ENCODE peak calls at places on chromosomes 16 and 17, in eight cellular contexts. One of them, this sample, is unnamed.

GRCh38 chr17:37092041-37092440 is 143.3 kb downstream of the AATF start:
- DNase-seq in stimulated activated CD4-positive, alpha-beta T cell treated with anti-CD3 and anti-CD28 coated beads, TNF-alpha, amount 100 ng/mL, for 24 hours: no peak
- DNase-seq in ELF-1: no peak
- DNase-seq in ureter: no peak
- DNase-seq in stomach: no peak
- DNase-seq in skeletal muscle cell: no peak
- DNase-seq in PC-9: no peak
- DNase-seq in A549: no peak
- DNase-seq in this sample: no peak

GRCh38 chr17:60524463-60525346 is 1.3 kb downstream of the APPBP2 start:
- DNase-seq in stimulated activated CD4-positive, alpha-beta T cell treated with anti-CD3 and anti-CD28 coated beads, TNF-alpha, amount 100 ng/mL, for 24 hours: no peak
- DNase-seq in ELF-1: no peak
- DNase-seq in ureter: no peak
- DNase-seq in stomach: no peak
- DNase-seq in skeletal muscle cell: no peak
- DNase-seq in PC-9: no peak
- DNase-seq in A549: no peak
- DNase-seq in this sample: no peak

GRCh38 chr17:39921323-39921722 is 2.9 kb upstream of the GSDMB start:
- DNase-seq in stimulated activated CD4-positive, alpha-beta T cell treated with anti-CD3 and anti-CD28 coated beads, TNF-alpha, amount 100 ng/mL, for 24 hours: no peak
- DNase-seq in ELF-1: no peak
- DNase-seq in ureter: no peak
- DNase-seq in stomach: no peak
- DNase-seq in skeletal muscle cell: no peak
- DNase-seq in PC-9: no peak
- DNase-seq in A549: no peak
- DNase-seq in this sample: no peak

GRCh38 chr16:87003414-87003755 is 313.8 kb downstream of the C16orf95 start:
- DNase-seq in stimulated activated CD4-positive, alpha-beta T cell treated with anti-CD3 and anti-CD28 coated beads, TNF-alpha, amount 100 ng/mL, for 24 hours: no peak
- DNase-seq in ELF-1: no peak
- DNase-seq in ureter: no peak
- DNase-seq in stomach: no peak
- DNase-seq in skeletal muscle cell: no peak
- DNase-seq in PC-9: no peak
- DNase-seq in A549: no peak
- DNase-seq in this sample: no peak

GRCh38 chr17:74417178-74418045 is 14.5 kb upstream of the GPRC5C start:
- DNase-seq in stimulated activated CD4-positive, alpha-beta T cell treated with anti-CD3 and anti-CD28 coated beads, TNF-alpha, amount 100 ng/mL, for 24 hours: no peak
- DNase-seq in ELF-1: peak
- DNase-seq in ureter: no peak
- DNase-seq in stomach: peak
- DNase-seq in skeletal muscle cell: no peak
- DNase-seq in PC-9: peak
- DNase-seq in A549: peak
- DNase-seq in this sample: no peak

GRCh38 chr16:69727916-69728270 is 1.5 kb upstream of the NQO1 start:
- DNase-seq in stimulated activated CD4-positive, alpha-beta T cell treated with anti-CD3 and anti-CD28 coated beads, TNF-alpha, amount 100 ng/mL, for 24 hours: no peak
- DNase-seq in ELF-1: peak
- DNase-seq in ureter: no peak
- DNase-seq in stomach: peak
- DNase-seq in skeletal muscle cell: no peak
- DNase-seq in PC-9: no peak
- DNase-seq in A549: no peak
- DNase-seq in this sample: no peak

GRCh38 chr16:77599793-77600415 is 122.4 kb upstream of the NUDT7 start:
- DNase-seq in stimulated activated CD4-positive, alpha-beta T cell treated with anti-CD3 and anti-CD28 coated beads, TNF-alpha, amount 100 ng/mL, for 24 hours: no peak
- DNase-seq in ELF-1: no peak
- DNase-seq in ureter: no peak
- DNase-seq in stomach: no peak
- DNase-seq in skeletal muscle cell: no peak
- DNase-seq in PC-9: no peak
- DNase-seq in A549: peak
- DNase-seq in this sample: no peak

GRCh38 chr17:59139939-59140338 is 15.0 kb downstream of the SKA2 start:
- DNase-seq in stimulated activated CD4-positive, alpha-beta T cell treated with anti-CD3 and anti-CD28 coated beads, TNF-alpha, amount 100 ng/mL, for 24 hours: no peak
- DNase-seq in ELF-1: no peak
- DNase-seq in ureter: no peak
- DNase-seq in stomach: no peak
- DNase-seq in skeletal muscle cell: no peak
- DNase-seq in PC-9: no peak
- DNase-seq in A549: no peak
- DNase-seq in this sample: no peak

GRCh38 chr17:16406742-16407674 is 8.4 kb upstream of the TRPV2 start:
- DNase-seq in stimulated activated CD4-positive, alpha-beta T cell treated with anti-CD3 and anti-CD28 coated beads, TNF-alpha, amount 100 ng/mL, for 24 hours: no peak
- DNase-seq in ELF-1: peak
- DNase-seq in ureter: no peak
- DNase-seq in stomach: no peak
- DNase-seq in skeletal muscle cell: no peak
- DNase-seq in PC-9: peak
- DNase-seq in A549: peak
- DNase-seq in this sample: no peak

This sample was measured in smooth muscle cell of the brain vasculature.